ENCODE peak calls at places on chromosome 4, in seven cellular contexts. V, Q, L, I, T, N and D are unnamed samples.

GRCh38 chr4:120839974-120840751 is 82.4 kb downstream of the PRDM5 start:
- DNase-seq in V (no peak), Q (no peak), L (no peak), I (no peak), T (no peak), N (no peak), D (no peak)

GRCh38 chr4:48974979-48975640 is 11.0 kb upstream of the CWH43 start:
- DNase-seq in V (no peak), Q (no peak), L (no peak), I (no peak), T (no peak), N (no peak), D (no peak)

GRCh38 chr4:153594208-153594607 is 89.9 kb upstream of the TLR2 start:
- DNase-seq in V (no peak), Q (no peak), L (no peak), I (no peak), T (no peak), N (no peak), D (peak; percentile 31)

GRCh38 chr4:68390205-68390604 is 40.3 kb upstream of the YTHDC1 start:
- DNase-seq in V (no peak), Q (no peak), L (no peak), I (no peak), T (no peak), N (no peak), D (no peak)

GRCh38 chr4:184664445-184665210 is 15.1 kb downstream of the PRIMPOL start:
- DNase-seq in V (peak; percentile 5), Q (no peak), L (no peak), I (no peak), T (no peak), N (no peak), D (no peak)

GRCh38 chr4:139028191-139028661 is 12.6 kb downstream of the NOCT start:
- DNase-seq in V (no peak), Q (no peak), L (no peak), I (no peak), T (no peak), N (no peak), D (no peak)

GRCh38 chr4:123826896-123827295 is 430.3 kb downstream of the SPRY1 start:
- DNase-seq in V (no peak), Q (no peak), L (no peak), I (no peak), T (no peak), N (no peak), D (no peak)

GRCh38 chr4:38150766-38151165 is 190.6 kb downstream of the PTTG2 start:
- DNase-seq in V (no peak), Q (no peak), L (no peak), I (no peak), T (no peak), N (no peak), D (peak; percentile 80)

GRCh38 chr4:77636902-77637301 is 31.3 kb downstream of the CXCL13 start:
- DNase-seq in V (peak; percentile 28), Q (peak; percentile 70), L (no peak), I (peak; percentile 85), T (no peak), N (no peak), D (peak; percentile 20)

GRCh38 chr4:52102587-52102986 is 51.5 kb downstream of the SPATA18 start:
- DNase-seq in V (no peak), Q (no peak), L (no peak), I (no peak), T (no peak), N (no peak), D (no peak)

GRCh38 chr4:8917321-8917811 is 45.7 kb upstream of the HMX1 start:
- DNase-seq in V (no peak), Q (peak; percentile 31), L (no peak), I (peak; percentile 3), T (no peak), N (no peak), D (no peak)

GRCh38 chr4:7654550-7655266 is 220.0 kb upstream of the PSAPL1 start:
- DNase-seq in V (no peak), Q (peak; percentile 77), L (no peak), I (no peak), T (no peak), N (no peak), D (no peak)

GRCh38 chr4:185005209-185005819 is 13.0 kb upstream of the HELT start:
- DNase-seq in V (peak; percentile 64), Q (peak; percentile 94), L (no peak), I (peak; percentile 91), T (peak; percentile 87), N (peak; percentile 75), D (peak; percentile 4)

GRCh38 chr4:11625206-11625605 is 196.5 kb upstream of the HS3ST1 start:
- DNase-seq in V (no peak), Q (no peak), L (no peak), I (no peak), T (no peak), N (no peak), D (no peak)

GRCh38 chr4:124640037-124640730 is 72.3 kb downstream of the ANKRD50 start:
- DNase-seq in V (peak; percentile 1), Q (no peak), L (no peak), I (no peak), T (no peak), N (no peak), D (peak; percentile 20)

GRCh38 chr4:182938213-182938645 is 21.0 kb upstream of the DCTD start:
- DNase-seq in V (peak; percentile 58), Q (peak; percentile 89), L (no peak), I (peak; percentile 32), T (peak; percentile 82), N (peak; percentile 30), D (no peak)

GRCh38 chr4:76821661-76822060 is 76.3 kb downstream of the SOWAHB start:
- DNase-seq in V (no peak), Q (no peak), L (no peak), I (no peak), T (no peak), N (no peak), D (peak; percentile 81)

GRCh38 chr4:837772-838171 is 11.8 kb upstream of the CPLX1 start:
- DNase-seq in V (no peak), Q (no peak), L (no peak), I (no peak), T (no peak), N (no peak), D (no peak)

GRCh38 chr4:189396435-189396834 is 544.2 kb upstream of the FRG1 start:
- DNase-seq in V (no peak), Q (no peak), L (no peak), I (no peak), T (no peak), N (no peak), D (no peak)

GRCh38 chr4:107351196-107351595 is 315.1 kb upstream of the DKK2 start:
- DNase-seq in V (no peak), Q (no peak), L (no peak), I (no peak), T (no peak), N (no peak), D (no peak)

GRCh38 chr4:123649644-123650356 is 253.2 kb downstream of the SPRY1 start:
- DNase-seq in V (peak; percentile 23), Q (no peak), L (no peak), I (peak; percentile 60), T (peak; percentile 34), N (no peak), D (peak; percentile 67)

GRCh38 chr4:154519214-154519613 is 27.6 kb upstream of the DCHS2 start:
- DNase-seq in V (no peak), Q (no peak), L (no peak), I (no peak), T (no peak), N (no peak), D (no peak)

GRCh38 chr4:61336911-61337310 is 136.8 kb downstream of the ADGRL3 start:
- DNase-seq in V (no peak), Q (no peak), L (no peak), I (no peak), T (no peak), N (no peak), D (no peak)

GRCh38 chr4:3368841-3369760 is 72.7 kb upstream of the HGFAC start:
- DNase-seq in V (no peak), Q (no peak), L (no peak), I (no peak), T (no peak), N (no peak), D (no peak)

GRCh38 chr4:3371038-3371437 is 70.7 kb upstream of the HGFAC start:
- DNase-seq in V (no peak), Q (no peak), L (no peak), I (no peak), T (no peak), N (no peak), D (no peak)

GRCh38 chr4:3371581-3372001 is 70.2 kb upstream of the HGFAC start:
- DNase-seq in V (no peak), Q (no peak), L (no peak), I (no peak), T (no peak), N (peak; percentile 56), D (no peak)

GRCh38 chr4:3368334-3368733 is 73.4 kb upstream of the HGFAC start:
- DNase-seq in V (no peak), Q (no peak), L (no peak), I (no peak), T (no peak), N (no peak), D (no peak)

GRCh38 chr4:3369781-3370660 is 71.7 kb upstream of the HGFAC start:
- DNase-seq in V (no peak), Q (peak; percentile 82), L (peak; percentile 66), I (no peak), T (no peak), N (no peak), D (peak; percentile 80)
- H3K4me3 ChIP-seq in V (no peak overlapping the region), Q (peak overlapping the region; percentile 24), L (no peak overlapping the region), I (no peak overlapping the region), T (no peak overlapping the region), N (no peak overlapping the region), D (peak overlapping the region; percentile 18)

GRCh38 chr4:45350438-45350837 is 624.1 kb upstream of the GNPDA2 start:
- DNase-seq in V (no peak), Q (no peak), L (no peak), I (no peak), T (no peak), N (no peak), D (no peak)
- H3K4me3 ChIP-seq in V (no peak overlapping the region), Q (peak overlapping the region; percentile 53), L (no peak overlapping the region), I (no peak overlapping the region), T (no peak overlapping the region), N (peak overlapping the region; percentile 20), D (no peak overlapping the region)

GRCh38 chr4:54227261-54228063 is 1.6 kb upstream of the PDGFRA start:
- DNase-seq in V (no peak), Q (peak; percentile 82), L (no peak), I (no peak), T (no peak), N (peak; percentile 40), D (peak; percentile 28)
- H3K4me3 ChIP-seq in V (peak overlapping the region; percentile 47), Q (peak overlapping the region; percentile 40), L (no peak overlapping the region), I (peak overlapping the region; percentile 3), T (peak overlapping the region; percentile 1), N (peak overlapping the region; percentile 32), D (peak overlapping the region; percentile 81)

DNA sequence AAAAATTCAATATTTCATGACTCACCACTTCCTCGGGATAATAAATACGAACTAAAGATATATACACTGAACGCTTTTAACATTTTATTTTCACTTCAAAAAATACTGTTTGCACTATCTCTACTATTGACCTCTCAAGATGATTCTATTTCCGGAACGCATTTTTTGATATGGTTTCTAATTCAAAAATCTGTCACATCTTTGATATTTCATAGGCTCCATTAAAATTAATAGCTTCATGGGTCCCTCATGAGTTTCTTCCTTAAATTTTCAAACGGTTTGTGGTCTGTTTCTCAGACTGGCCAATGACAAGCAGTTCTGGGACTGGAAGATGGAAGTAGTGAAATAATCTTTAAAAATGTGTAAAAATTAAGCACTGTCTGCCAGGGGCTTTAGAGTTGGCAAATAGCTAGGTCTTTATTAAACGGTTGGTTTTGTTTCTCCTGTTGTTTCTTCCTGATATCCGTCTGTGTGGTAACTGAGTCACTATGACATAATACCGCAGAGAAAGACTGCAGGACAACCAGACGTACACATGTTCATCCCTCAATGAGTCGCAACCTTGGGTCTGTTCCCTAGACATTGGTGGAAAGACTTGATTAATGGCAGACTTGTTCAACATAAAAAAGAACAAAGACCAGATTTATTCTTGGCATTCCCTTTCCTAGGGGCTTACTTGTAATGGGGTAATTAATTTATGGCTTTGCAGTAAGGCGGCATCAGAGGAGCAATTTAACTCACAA is 133.8 kb downstream of the PALLD start:
- DNase-seq in V (peak; percentile 45), Q (no peak), L (no peak), I (no peak), T (no peak), N (no peak), D (no peak)
- H3K4me3 ChIP-seq in V (peak overlapping the region; percentile 58), Q (peak overlapping the region; percentile 69), L (no peak overlapping the region), I (no peak overlapping the region), T (no peak overlapping the region), N (peak overlapping the region; percentile 63), D (no peak overlapping the region)